ENCODE peak calls at places on chromosome 19, in five cellular contexts. One of them, this sample, is unnamed.

GRCh38 chr19:56838930-56839664 is 1.4 kb downstream of the PEG3 start:
- DNase-seq in dermis microvascular lymphatic vessel endothelial cell: peak; percentile 45
- DNase-seq in left colon: peak; percentile 94
- DNase-seq in fibroblast of lung: peak; percentile 94
- DNase-seq in lower leg skin: peak; percentile 97
- DNase-seq in this sample: no peak

GRCh38 chr19:42403586-42403985 is 13.5 kb upstream of the CNFN start:
- DNase-seq in dermis microvascular lymphatic vessel endothelial cell: no peak
- DNase-seq in left colon: no peak
- DNase-seq in fibroblast of lung: no peak
- DNase-seq in lower leg skin: no peak
- DNase-seq in this sample: no peak

GRCh38 chr19:6769006-6769637 is 1.9 kb upstream of the SH2D3A start:
- DNase-seq in dermis microvascular lymphatic vessel endothelial cell: peak; percentile 29
- DNase-seq in left colon: no peak
- DNase-seq in fibroblast of lung: peak; percentile 47
- DNase-seq in lower leg skin: no peak
- DNase-seq in this sample: no peak

GRCh38 chr19:1261863-1262686 is 7.1 kb upstream of the CIRBP start:
- DNase-seq in dermis microvascular lymphatic vessel endothelial cell: no peak
- DNase-seq in left colon: peak; percentile 95
- DNase-seq in fibroblast of lung: no peak
- DNase-seq in lower leg skin: peak; percentile 95
- DNase-seq in this sample: peak; percentile 76

GRCh38 chr19:2276429-2276989 is 5.5 kb downstream of the PEAK3 start:
- DNase-seq in dermis microvascular lymphatic vessel endothelial cell: no peak
- DNase-seq in left colon: no peak
- DNase-seq in fibroblast of lung: no peak
- DNase-seq in lower leg skin: no peak
- DNase-seq in this sample: no peak

GRCh38 chr19:49761249-49761624 is 1.9 kb downstream of the TSKS start:
- DNase-seq in dermis microvascular lymphatic vessel endothelial cell: no peak
- DNase-seq in left colon: no peak
- DNase-seq in fibroblast of lung: no peak
- DNase-seq in lower leg skin: no peak
- DNase-seq in this sample: no peak

GRCh38 chr19:12015753-12016116 is 19.7 kb downstream of the ZNF433 start:
- DNase-seq in dermis microvascular lymphatic vessel endothelial cell: no peak
- DNase-seq in left colon: no peak
- DNase-seq in fibroblast of lung: no peak
- DNase-seq in lower leg skin: no peak
- DNase-seq in this sample: no peak

GRCh38 chr19:543912-544608 is at the start of gene GZMM:
- DNase-seq in dermis microvascular lymphatic vessel endothelial cell: no peak
- DNase-seq in left colon: no peak
- DNase-seq in fibroblast of lung: no peak
- DNase-seq in lower leg skin: no peak
- DNase-seq in this sample: no peak

GRCh38 chr19:19550454-19550842 is 12.4 kb downstream of the CILP2 start:
- DNase-seq in dermis microvascular lymphatic vessel endothelial cell: no peak
- DNase-seq in left colon: no peak
- DNase-seq in fibroblast of lung: no peak
- DNase-seq in lower leg skin: no peak
- DNase-seq in this sample: no peak

GRCh38 chr19:36257512-36257876 is 42.6 kb downstream of the ZNF146 start:
- DNase-seq in dermis microvascular lymphatic vessel endothelial cell: peak; percentile 15
- DNase-seq in left colon: no peak
- DNase-seq in fibroblast of lung: no peak
- DNase-seq in lower leg skin: no peak
- DNase-seq in this sample: no peak

GRCh38 chr19:1811472-1811894 is 593 bp downstream of the ATP8B3 start:
- DNase-seq in dermis microvascular lymphatic vessel endothelial cell: peak; percentile 75
- DNase-seq in left colon: peak; percentile 76
- DNase-seq in fibroblast of lung: peak; percentile 16
- DNase-seq in lower leg skin: peak; percentile 93
- DNase-seq in this sample: peak; percentile 93

GRCh38 chr19:45676851-45677263 is 8.8 kb downstream of the GIPR start:
- DNase-seq in dermis microvascular lymphatic vessel endothelial cell: no peak
- DNase-seq in left colon: peak; percentile 62
- DNase-seq in fibroblast of lung: no peak
- DNase-seq in lower leg skin: no peak
- DNase-seq in this sample: no peak

GRCh38 chr19:10292789-10293636 is 3.3 kb downstream of the ICAM5 start:
- DNase-seq in dermis microvascular lymphatic vessel endothelial cell: no peak
- DNase-seq in left colon: peak; percentile 33
- DNase-seq in fibroblast of lung: no peak
- DNase-seq in lower leg skin: no peak
- DNase-seq in this sample: no peak

GRCh38 chr19:31214086-31214485 is 135.2 kb downstream of the TSHZ3 start:
- DNase-seq in dermis microvascular lymphatic vessel endothelial cell: peak; percentile 17
- DNase-seq in left colon: peak; percentile 59
- DNase-seq in fibroblast of lung: peak; percentile 99
- DNase-seq in lower leg skin: peak; percentile 95
- DNase-seq in this sample: peak; percentile 67

GRCh38 chr19:28737021-28737525 is 475.9 kb downstream of the UQCRFS1 start:
- DNase-seq in dermis microvascular lymphatic vessel endothelial cell: peak; percentile 3
- DNase-seq in left colon: no peak
- DNase-seq in fibroblast of lung: peak; percentile 65
- DNase-seq in lower leg skin: no peak
- DNase-seq in this sample: peak; percentile 46

GRCh38 chr19:4974855-4975469 is 6.0 kb downstream of the KDM4B start:
- DNase-seq in dermis microvascular lymphatic vessel endothelial cell: no peak
- DNase-seq in left colon: no peak
- DNase-seq in fibroblast of lung: no peak
- DNase-seq in lower leg skin: no peak
- DNase-seq in this sample: no peak

GRCh38 chr19:19250196-19250801 is 22.8 kb downstream of the TM6SF2 start:
- DNase-seq in dermis microvascular lymphatic vessel endothelial cell: no peak
- DNase-seq in left colon: no peak
- DNase-seq in fibroblast of lung: no peak
- DNase-seq in lower leg skin: no peak
- DNase-seq in this sample: no peak